ENCODE peak calls at places on chromosome 22, in seven cellular contexts. F, T, D, E, Q, P and K are unnamed samples. For H3K4me1 and H3K27me3, the result is how much of the 10 kb centered on the place peaks cover.

GRCh38 chr22:19488884-19489843 is 9.4 kb downstream of the CDC45 start:
- DNase-seq in F (no peak), T (peak), D (no peak), E (no peak), Q (no peak), P (no peak), K (no peak)

GRCh38 chr22:47144076-47144765 is 381.8 kb downstream of the TBC1D22A start:
- DNase-seq in F (no peak), T (no peak), D (no peak), E (no peak), Q (peak), P (no peak), K (no peak)

GRCh38 chr22:33051960-33052839 is 6.0 kb downstream of the SYN3 start:
- DNase-seq in F (no peak), T (no peak), D (no peak), E (no peak), Q (no peak), P (no peak), K (no peak)

GRCh38 chr22:46517255-46517761 is 20.1 kb downstream of the CELSR1 start:
- DNase-seq in F (no peak), T (no peak), D (no peak), E (peak), Q (no peak), P (no peak), K (peak)

GRCh38 chr22:31098633-31099110 is 8.7 kb downstream of the SELENOM start:
- DNase-seq in F (no peak), T (no peak), D (no peak), E (no peak), Q (no peak), P (peak), K (peak)

GRCh38 chr22:20021196-20022181 is 579 bp downstream of the TANGO2 start:
- DNase-seq in F (no peak), T (peak), D (peak), E (peak), Q (peak), P (peak), K (peak)

GRCh38 chr22:46430961-46431838 is 95.7 kb downstream of the TRMU start:
- DNase-seq in F (no peak), T (no peak), D (no peak), E (no peak), Q (no peak), P (peak), K (no peak)

GRCh38 chr22:37186228-37186996 is 1.6 kb downstream of the C1QTNF6 start:
- DNase-seq in F (peak), T (peak), D (peak), E (peak), Q (no peak), P (no peak), K (no peak)

GRCh38 chr22:49935561-49935960 is 17.1 kb downstream of the CRELD2 start:
- DNase-seq in F (no peak), T (no peak), D (no peak), E (no peak), Q (no peak), P (no peak), K (no peak)

GRCh38 chr22:34814260-34814659 is 251.7 kb upstream of the ISX start:
- DNase-seq in F (no peak), T (no peak), D (no peak), E (no peak), Q (no peak), P (no peak), K (no peak)

GRCh38 chr22:38167988-38168407 is 13.6 kb downstream of the PLA2G6 start:
- DNase-seq in F (no peak), T (no peak), D (peak), E (peak), Q (no peak), P (no peak), K (peak)

GRCh38 chr22:20965104-20965887 is 1.8 kb upstream of the AIFM3 start:
- DNase-seq in F (no peak), T (no peak), D (no peak), E (peak), Q (no peak), P (peak), K (peak)

GRCh38 chr22:21657361-21658118 is 8.3 kb upstream of the PPIL2 start:
- DNase-seq in F (peak), T (peak), D (peak), E (peak), Q (peak), P (peak), K (peak)

GRCh38 chr22:36702832-36703210 is 731 bp downstream of the CACNG2 start:
- DNase-seq in F (no peak), T (no peak), D (no peak), E (no peak), Q (no peak), P (no peak), K (no peak)

GRCh38 chr22:50082961-50083461 is 2.2 kb downstream of the MLC1 start:
- DNase-seq in F (no peak), T (no peak), D (no peak), E (no peak), Q (no peak), P (no peak), K (no peak)

GRCh38 chr22:21074092-21074715 is 28.5 kb downstream of the LRRC74B start:
- DNase-seq in F (no peak), T (no peak), D (no peak), E (no peak), Q (no peak), P (no peak), K (no peak)

GRCh38 chr22:42613869-42614268 is 814 bp downstream of the POLDIP3 start:
- DNase-seq in F (no peak), T (no peak), D (no peak), E (no peak), Q (no peak), P (no peak), K (no peak)

GRCh38 chr22:40602231-40602630 is 34.3 kb downstream of the MRTFA start:
- DNase-seq in F (no peak), T (no peak), D (no peak), E (no peak), Q (no peak), P (no peak), K (no peak)

GRCh38 chr22:40597541-40598453 is 38.7 kb downstream of the MRTFA start:
- DNase-seq in F (no peak), T (peak), D (no peak), E (no peak), Q (no peak), P (no peak), K (no peak)

GRCh38 chr22:40595497-40596234 is 40.9 kb downstream of the MRTFA start:
- DNase-seq in F (no peak), T (no peak), D (no peak), E (no peak), Q (no peak), P (no peak), K (no peak)

GRCh38 chr22:40603088-40603605 is 33.4 kb downstream of the MRTFA start:
- DNase-seq in F (no peak), T (no peak), D (no peak), E (no peak), Q (no peak), P (no peak), K (no peak)

GRCh38 chr22:40599731-40600130 is 36.8 kb downstream of the MRTFA start:
- DNase-seq in F (no peak), T (no peak), D (no peak), E (no peak), Q (no peak), P (no peak), K (no peak)
- H3K4me1 ChIP-seq in F (under half), T (half or more), D (half or more), E (under half), Q (under half), P (under half), K (under half)

DNA sequence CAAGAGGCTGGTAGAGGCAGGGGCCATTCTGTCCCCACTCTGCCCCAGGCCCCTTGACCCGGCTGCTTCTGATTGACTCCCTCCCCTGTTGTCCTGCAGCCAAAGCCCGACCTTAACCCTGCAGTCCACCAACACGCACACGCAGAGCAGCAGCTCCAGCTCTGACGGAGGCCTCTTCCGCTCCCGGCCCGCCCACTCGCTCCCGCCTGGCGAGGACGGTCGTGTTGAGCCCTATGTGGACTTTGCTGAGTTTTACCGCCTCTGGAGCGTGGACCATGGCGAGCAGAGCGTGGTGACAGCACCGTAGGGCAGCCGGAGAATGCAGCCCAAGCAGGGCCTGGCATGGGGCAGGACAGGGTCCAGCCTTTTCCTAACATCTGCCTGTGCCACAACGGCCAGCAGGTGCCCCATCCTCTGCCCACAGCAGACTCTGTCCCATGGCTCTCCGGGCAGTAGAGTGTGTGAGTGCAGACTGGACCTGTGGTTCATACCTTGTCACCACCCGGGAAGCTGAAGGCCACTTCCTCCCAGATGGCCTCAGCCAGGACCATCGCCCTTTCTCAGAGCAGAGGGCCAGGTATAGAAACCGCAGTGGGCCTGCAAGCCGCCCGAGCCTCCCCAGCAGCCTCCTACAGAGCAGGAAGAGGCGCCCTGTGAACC is 26.8 kb upstream of the MGAT3 start:
- DNase-seq in F (no peak), T (no peak), D (no peak), E (peak), Q (no peak), P (no peak), K (peak)
- H3K27me3 ChIP-seq in F (under half), T (under half), D (under half), E (under half), Q (under half), P (under half), K (under half)

GRCh38 chr22:39396797-39397195 is 2.8 kb upstream of the TAB1 start:
- DNase-seq in F (no peak), T (no peak), D (no peak), E (no peak), Q (no peak), P (no peak), K (no peak)

GRCh38 chr22:39401301-39401631 is 1.7 kb downstream of the TAB1 start:
- DNase-seq in F (no peak), T (no peak), D (no peak), E (peak), Q (no peak), P (no peak), K (no peak)

GRCh38 chr22:39392341-39392948 is 7.1 kb upstream of the TAB1 start:
- DNase-seq in F (no peak), T (no peak), D (no peak), E (no peak), Q (no peak), P (no peak), K (peak)

GRCh38 chr22:39396156-39396796 is 3.3 kb upstream of the TAB1 start:
- DNase-seq in F (no peak), T (no peak), D (no peak), E (no peak), Q (no peak), P (no peak), K (no peak)
- H3K4me1 ChIP-seq in F (under half), T (under half), D (under half), E (under half), Q (under half), P (under half), K (under half)

DNA sequence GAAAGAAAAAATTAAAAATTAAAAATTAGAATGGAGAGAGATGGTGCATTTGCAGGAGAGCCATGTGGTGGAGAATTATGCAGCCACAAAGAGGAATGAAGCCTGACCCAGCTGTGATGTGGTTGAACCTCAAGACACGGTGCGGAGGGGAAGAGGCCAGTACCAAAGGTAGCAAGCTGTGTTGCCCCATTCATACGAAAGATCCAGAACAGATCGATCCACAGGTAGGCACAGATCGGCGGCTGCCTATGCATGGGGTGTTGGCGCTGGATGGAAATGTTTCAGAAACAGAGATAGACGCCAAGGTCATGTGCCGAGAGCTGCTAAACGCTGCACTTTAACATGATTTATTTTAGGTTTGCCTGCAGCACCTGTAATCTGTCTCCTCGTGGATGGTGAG is 992.3 kb downstream of the BRD1 start:
- DNase-seq in F (no peak), T (no peak), D (no peak), E (no peak), Q (no peak), P (no peak), K (no peak)
- H3K27me3 ChIP-seq in F (under half), T (under half), D (under half), E (under half), Q (under half), P (under half), K (under half)

DNA sequence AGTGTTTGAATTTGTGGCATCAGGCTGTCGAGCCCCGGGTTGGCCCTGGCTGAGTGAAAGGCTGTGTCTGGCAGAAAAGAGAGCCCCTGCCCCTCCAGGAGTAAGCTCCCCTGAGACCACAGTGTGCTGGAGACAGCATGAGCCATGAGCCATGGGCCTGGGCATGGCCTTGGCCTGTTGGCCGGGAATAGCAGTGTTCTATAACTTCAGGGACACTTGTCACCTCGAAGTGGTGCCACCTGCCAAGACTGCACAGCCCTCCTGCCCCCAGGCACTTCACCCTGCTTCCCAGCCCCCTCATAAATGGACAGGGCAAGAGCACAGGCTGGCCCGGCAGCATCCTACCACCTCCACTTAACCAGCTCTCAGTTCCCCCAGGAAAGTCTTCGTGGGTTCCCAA is 20.7 kb upstream of the SUSD2 start:
- DNase-seq in F (no peak), T (no peak), D (peak), E (no peak), Q (no peak), P (no peak), K (no peak)
- H3K4me1 ChIP-seq in F (under half), T (half or more), D (half or more), E (under half), Q (under half), P (under half), K (under half)

DNA sequence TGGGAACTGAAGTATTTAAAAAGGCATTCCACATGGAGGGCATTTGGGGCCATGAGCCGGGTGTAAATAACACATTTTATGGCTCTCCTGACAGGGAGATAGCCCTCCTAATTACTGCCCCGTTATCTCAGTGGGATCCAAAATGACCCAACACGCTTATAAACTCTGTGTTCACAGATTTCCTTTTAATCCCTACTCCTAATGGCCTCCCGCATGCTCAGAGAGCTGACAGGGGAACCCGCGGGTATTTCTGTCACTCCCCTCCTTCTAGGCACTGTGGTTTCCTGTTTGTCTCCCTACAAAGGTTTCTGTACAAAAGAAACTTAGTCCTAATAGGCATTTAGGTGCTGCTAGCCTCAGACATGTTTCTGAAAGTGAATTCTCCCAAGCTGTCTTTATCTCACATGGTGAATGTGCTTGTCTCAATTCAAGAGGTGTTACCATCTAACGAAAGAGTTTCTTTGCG is 202.8 kb upstream of the SEZ6L start:
- DNase-seq in F (no peak), T (no peak), D (no peak), E (no peak), Q (no peak), P (no peak), K (no peak)
- H3K27me3 ChIP-seq in F (under half), T (under half), D (under half), E (under half), Q (under half), P (under half), K (under half)

DNA sequence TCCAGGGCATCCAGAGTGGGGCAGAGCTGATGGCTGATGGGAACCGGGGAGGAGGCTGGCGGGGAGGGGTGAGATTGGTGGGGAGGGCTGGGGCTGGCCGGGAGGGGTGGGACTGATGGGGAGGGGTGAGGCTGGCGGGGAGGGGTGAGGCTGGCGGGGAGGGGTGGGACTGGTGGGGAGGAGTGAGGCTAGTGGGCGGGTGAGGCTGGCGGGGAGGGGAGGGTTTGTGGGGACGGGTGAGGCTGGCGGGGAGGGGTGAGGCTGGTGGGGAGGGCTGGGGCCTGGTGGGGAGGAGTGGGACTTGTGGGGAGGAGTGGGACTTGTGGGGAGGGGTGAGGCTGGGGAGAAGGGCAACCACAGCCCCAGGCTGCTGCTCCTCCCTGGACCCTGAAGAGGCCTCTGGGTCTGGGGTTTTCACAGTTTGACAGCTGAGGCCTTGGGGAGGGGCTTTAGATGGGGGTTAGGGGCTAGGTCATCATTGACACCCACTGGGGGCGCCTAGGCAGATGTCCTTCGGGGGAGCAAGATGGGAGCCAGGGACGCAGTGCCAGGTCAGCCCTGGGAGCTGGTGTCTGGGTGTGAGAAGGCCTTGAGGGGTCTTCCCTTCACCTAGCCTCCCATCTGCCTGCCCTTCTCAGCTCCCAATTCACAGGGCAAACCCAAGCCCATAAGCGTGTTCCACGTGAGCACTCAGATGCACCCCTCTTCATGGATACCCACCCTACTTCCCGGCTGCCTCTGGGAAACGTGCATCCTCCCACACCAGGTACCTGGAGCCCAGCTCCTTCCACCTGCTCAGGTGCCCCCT is 26.7 kb downstream of the PARVG start:
- DNase-seq in F (no peak), T (no peak), D (no peak), E (no peak), Q (no peak), P (no peak), K (no peak)
- H3K4me1 ChIP-seq in F (under half), T (under half), D (under half), E (under half), Q (under half), P (under half), K (under half)